ENCODE peak calls at places on chromosomes 11 and 22, in six cellular contexts. One of them, this sample, is unnamed.

GRCh38 chr22:41127447-41127846 is 35.1 kb downstream of the EP300 start:
- DNase-seq in suprapubic skin: no peak
- DNase-seq in Peyer's patch: no peak
- DNase-seq in body of pancreas: peak; percentile 12
- DNase-seq in GM12891: no peak
- DNase-seq in endothelial cell of umbilical vein: no peak
- DNase-seq in this sample: no peak

GRCh38 chr11:10784229-10785145 is 24.2 kb downstream of the EIF4G2 start:
- DNase-seq in suprapubic skin: no peak
- DNase-seq in Peyer's patch: no peak
- DNase-seq in body of pancreas: no peak
- DNase-seq in GM12891: no peak
- DNase-seq in endothelial cell of umbilical vein: peak; percentile 81
- DNase-seq in this sample: no peak

GRCh38 chr11:78630561-78631303 is 56.1 kb upstream of the NARS2 start:
- DNase-seq in suprapubic skin: no peak
- DNase-seq in Peyer's patch: no peak
- DNase-seq in body of pancreas: no peak
- DNase-seq in GM12891: no peak
- DNase-seq in endothelial cell of umbilical vein: no peak
- DNase-seq in this sample: no peak

GRCh38 chr22:38236786-38237185 is 35.0 kb downstream of the MAFF start:
- DNase-seq in suprapubic skin: no peak
- DNase-seq in Peyer's patch: no peak
- DNase-seq in body of pancreas: no peak
- DNase-seq in GM12891: no peak
- DNase-seq in endothelial cell of umbilical vein: no peak
- DNase-seq in this sample: no peak

GRCh38 chr11:25891960-25892359 is 440.0 kb upstream of the ANO3 start:
- DNase-seq in suprapubic skin: no peak
- DNase-seq in Peyer's patch: no peak
- DNase-seq in body of pancreas: no peak
- DNase-seq in GM12891: no peak
- DNase-seq in endothelial cell of umbilical vein: no peak
- DNase-seq in this sample: no peak

GRCh38 chr11:36508743-36509142 is 1.3 kb downstream of the TRAF6 start:
- DNase-seq in suprapubic skin: no peak
- DNase-seq in Peyer's patch: no peak
- DNase-seq in body of pancreas: no peak
- DNase-seq in GM12891: no peak
- DNase-seq in endothelial cell of umbilical vein: no peak
- DNase-seq in this sample: no peak

GRCh38 chr11:64745219-64745522 is 1.2 kb upstream of the RASGRP2 start:
- DNase-seq in suprapubic skin: peak; percentile 91
- DNase-seq in Peyer's patch: peak; percentile 74
- DNase-seq in body of pancreas: peak; percentile 75
- DNase-seq in GM12891: peak; percentile 72
- DNase-seq in endothelial cell of umbilical vein: peak; percentile 32
- DNase-seq in this sample: no peak

GRCh38 chr11:96050435-96051182 is 126.7 kb upstream of the MTMR2 start:
- DNase-seq in suprapubic skin: no peak
- DNase-seq in Peyer's patch: no peak
- DNase-seq in body of pancreas: no peak
- DNase-seq in GM12891: no peak
- DNase-seq in endothelial cell of umbilical vein: no peak
- DNase-seq in this sample: no peak

GRCh38 chr11:31248768-31249167 is 120.8 kb downstream of the DCDC1 start:
- DNase-seq in suprapubic skin: no peak
- DNase-seq in Peyer's patch: no peak
- DNase-seq in body of pancreas: no peak
- DNase-seq in GM12891: no peak
- DNase-seq in endothelial cell of umbilical vein: no peak
- DNase-seq in this sample: no peak

GRCh38 chr22:47107431-47107830 is 345.0 kb downstream of the TBC1D22A start:
- DNase-seq in suprapubic skin: no peak
- DNase-seq in Peyer's patch: no peak
- DNase-seq in body of pancreas: no peak
- DNase-seq in GM12891: no peak
- DNase-seq in endothelial cell of umbilical vein: peak; percentile 34
- DNase-seq in this sample: peak; percentile 32

GRCh38 chr11:811446-812245 is 1.9 kb downstream of the RPLP2 start:
- DNase-seq in suprapubic skin: no peak
- DNase-seq in Peyer's patch: no peak
- DNase-seq in body of pancreas: no peak
- DNase-seq in GM12891: no peak
- DNase-seq in endothelial cell of umbilical vein: no peak
- DNase-seq in this sample: no peak

GRCh38 chr11:64208086-64208795 is 1.7 kb downstream of the FERMT3 start:
- DNase-seq in suprapubic skin: no peak
- DNase-seq in Peyer's patch: no peak
- DNase-seq in body of pancreas: no peak
- DNase-seq in GM12891: no peak
- DNase-seq in endothelial cell of umbilical vein: no peak
- DNase-seq in this sample: no peak

GRCh38 chr22:44196731-44197131 is 16.0 kb downstream of the PARVG start:
- DNase-seq in suprapubic skin: no peak
- DNase-seq in Peyer's patch: no peak
- DNase-seq in body of pancreas: no peak
- DNase-seq in GM12891: no peak
- DNase-seq in endothelial cell of umbilical vein: no peak
- DNase-seq in this sample: no peak

GRCh38 chr11:76391039-76391438 is 9.9 kb downstream of the GVQW3 start:
- DNase-seq in suprapubic skin: no peak
- DNase-seq in Peyer's patch: no peak
- DNase-seq in body of pancreas: peak; percentile 86
- DNase-seq in GM12891: no peak
- DNase-seq in endothelial cell of umbilical vein: no peak
- DNase-seq in this sample: no peak

DNA sequence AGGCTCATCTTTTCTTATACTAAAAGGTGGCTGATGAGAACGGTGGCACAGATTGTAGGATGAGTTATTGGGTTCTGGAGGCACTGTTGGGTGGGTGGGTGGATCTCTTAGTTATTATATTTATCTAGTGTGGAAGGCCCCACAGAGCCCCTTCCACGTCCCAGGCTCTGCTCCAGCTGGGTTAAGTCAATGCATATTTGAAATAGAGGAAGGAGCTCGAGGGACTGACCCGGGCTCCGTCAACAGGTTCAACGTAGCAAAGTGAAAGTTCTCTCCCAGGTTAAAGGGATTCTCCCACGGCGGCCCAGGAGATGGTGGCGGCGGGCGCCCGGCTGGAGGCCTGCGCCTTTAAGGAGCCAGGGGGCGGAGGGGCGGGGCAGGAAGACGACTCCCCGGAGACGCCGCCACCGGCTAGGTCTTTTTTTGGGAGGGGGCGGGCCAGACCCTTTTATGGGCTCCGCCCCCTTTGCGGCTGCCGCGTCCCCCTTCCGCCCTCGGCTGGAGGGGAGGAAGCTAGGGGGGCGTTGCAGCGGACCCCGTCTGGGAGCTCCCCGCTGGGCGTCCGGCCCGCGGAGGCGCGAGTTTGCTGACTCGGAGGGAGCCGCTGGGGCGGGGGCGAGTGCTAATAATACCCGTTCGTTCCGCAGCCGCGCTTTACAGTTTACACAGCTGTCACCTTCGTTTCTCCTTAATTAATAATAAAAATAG is 1.5 kb upstream of the INPPL1 start:
- DNase-seq in suprapubic skin: peak; percentile 96
- DNase-seq in Peyer's patch: peak; percentile 96
- DNase-seq in body of pancreas: peak; percentile 97
- DNase-seq in GM12891: peak; percentile 75
- DNase-seq in endothelial cell of umbilical vein: peak; percentile 93
- DNase-seq in this sample: peak; percentile 77
- TF ChIP-seq POLR2A in suprapubic skin: no peak
- TF ChIP-seq POLR2A in Peyer's patch: peak; percentile 49
- TF ChIP-seq POLR2A in body of pancreas: peak; percentile 47
- TF ChIP-seq POLR2A in GM12891: no peak
- TF ChIP-seq POLR2A in endothelial cell of umbilical vein: no peak
- TF ChIP-seq POLR2A in this sample: peak; percentile 35

DNA sequence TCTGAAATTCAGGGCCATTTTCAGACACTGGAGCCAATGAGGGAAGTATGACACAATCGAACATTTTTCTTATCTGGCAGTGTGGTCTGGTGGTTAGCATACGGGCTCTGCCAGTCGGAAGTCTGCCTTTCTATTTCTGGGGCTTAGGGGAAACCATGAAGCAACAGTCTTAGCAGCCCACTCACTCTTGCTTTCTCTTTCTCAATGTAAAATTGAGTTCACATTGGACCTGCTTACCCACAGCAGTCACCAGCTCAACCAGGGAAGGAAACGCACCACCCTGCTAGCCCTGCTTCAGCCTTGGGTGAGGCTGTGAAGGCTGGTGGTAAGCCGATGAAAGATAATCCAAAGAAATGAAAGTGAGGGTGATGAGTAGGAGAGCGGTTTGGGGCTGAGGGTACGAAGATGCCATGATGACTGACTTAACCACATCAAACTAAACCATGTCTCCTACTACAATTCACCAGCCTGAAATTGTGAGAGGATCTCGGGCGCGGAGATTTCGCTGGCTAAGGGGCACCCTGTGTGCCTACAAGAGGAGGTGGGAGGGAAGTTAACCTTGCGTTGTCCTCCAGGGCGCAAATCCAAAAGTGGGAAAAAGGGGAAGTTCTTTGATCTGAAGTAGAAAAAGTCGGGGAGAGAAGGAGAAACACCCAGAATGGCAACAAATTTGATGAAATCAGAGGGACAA is 2.0 kb upstream of the LMO2 start:
- DNase-seq in suprapubic skin: no peak
- DNase-seq in Peyer's patch: no peak
- DNase-seq in body of pancreas: peak; percentile 44
- DNase-seq in GM12891: no peak
- DNase-seq in endothelial cell of umbilical vein: no peak
- DNase-seq in this sample: no peak
- TF ChIP-seq POLR2A in suprapubic skin: no peak
- TF ChIP-seq POLR2A in Peyer's patch: no peak
- TF ChIP-seq POLR2A in body of pancreas: no peak
- TF ChIP-seq POLR2A in GM12891: peak; percentile 97
- TF ChIP-seq POLR2A in endothelial cell of umbilical vein: no peak
- TF ChIP-seq POLR2A in this sample: no peak

GRCh38 chr11:62546244-62546936 is at the start of gene AHNAK:
- DNase-seq in suprapubic skin: peak; percentile 96
- DNase-seq in Peyer's patch: peak; percentile 93
- DNase-seq in body of pancreas: peak; percentile 76
- DNase-seq in GM12891: no peak
- DNase-seq in endothelial cell of umbilical vein: peak; percentile 56
- DNase-seq in this sample: peak; percentile 46
- TF ChIP-seq POLR2A in suprapubic skin: peak; percentile 75
- TF ChIP-seq POLR2A in Peyer's patch: peak; percentile 93
- TF ChIP-seq POLR2A in body of pancreas: peak; percentile 84
- TF ChIP-seq POLR2A in GM12891: no peak
- TF ChIP-seq POLR2A in endothelial cell of umbilical vein: peak; percentile 97
- TF ChIP-seq POLR2A in this sample: peak; percentile 96

GRCh38 chr11:17383466-17383865 is 5.0 kb downstream of the KCNJ11 start:
- DNase-seq in suprapubic skin: no peak
- DNase-seq in Peyer's patch: no peak
- DNase-seq in body of pancreas: no peak
- DNase-seq in GM12891: no peak
- DNase-seq in endothelial cell of umbilical vein: no peak
- DNase-seq in this sample: no peak
- TF ChIP-seq POLR2A in suprapubic skin: no peak
- TF ChIP-seq POLR2A in Peyer's patch: no peak
- TF ChIP-seq POLR2A in body of pancreas: no peak
- TF ChIP-seq POLR2A in GM12891: no peak
- TF ChIP-seq POLR2A in endothelial cell of umbilical vein: no peak
- TF ChIP-seq POLR2A in this sample: no peak

GRCh38 chr11:61827573-61828378 is at the start of gene FADS2:
- DNase-seq in suprapubic skin: peak; percentile 94
- DNase-seq in Peyer's patch: peak; percentile 89
- DNase-seq in body of pancreas: peak; percentile 88
- DNase-seq in GM12891: peak; percentile 88
- DNase-seq in endothelial cell of umbilical vein: peak; percentile 93
- DNase-seq in this sample: no peak
- TF ChIP-seq POLR2A in suprapubic skin: no peak
- TF ChIP-seq POLR2A in Peyer's patch: no peak
- TF ChIP-seq POLR2A in body of pancreas: no peak
- TF ChIP-seq POLR2A in GM12891: peak; percentile 62
- TF ChIP-seq POLR2A in endothelial cell of umbilical vein: no peak
- TF ChIP-seq POLR2A in this sample: peak; percentile 90

GRCh38 chr22:20127318-20127868 is 4.2 kb upstream of the ZDHHC8 start:
- DNase-seq in suprapubic skin: no peak
- DNase-seq in Peyer's patch: no peak
- DNase-seq in body of pancreas: no peak
- DNase-seq in GM12891: no peak
- DNase-seq in endothelial cell of umbilical vein: no peak
- DNase-seq in this sample: no peak
- TF ChIP-seq POLR2A in suprapubic skin: no peak
- TF ChIP-seq POLR2A in Peyer's patch: no peak
- TF ChIP-seq POLR2A in body of pancreas: no peak
- TF ChIP-seq POLR2A in GM12891: peak; percentile 56
- TF ChIP-seq POLR2A in endothelial cell of umbilical vein: no peak
- TF ChIP-seq POLR2A in this sample: no peak

This sample was measured in H54.